ENCODE peak calls at places on chromosomes 13 and 19, in four cellular contexts. One of them, this sample, is unnamed. For H3K9me3, the result is how much of the 10 kb centered on the place peaks cover.

GRCh38 chr13:70171151-70171550 is 62.9 kb upstream of the KLHL1 start:
- DNase-seq in mammary epithelial cell: peak
- DNase-seq in thoracic aorta: no peak
- DNase-seq in right atrium auricular region: no peak
- DNase-seq in this sample: no peak

GRCh38 chr13:93227906-93228801 is 1.5 kb downstream of the GPC6 start:
- DNase-seq in mammary epithelial cell: peak
- DNase-seq in thoracic aorta: no peak
- DNase-seq in right atrium auricular region: peak
- DNase-seq in this sample: peak

GRCh38 chr19:55253842-55254624 is 4.8 kb downstream of the PPP6R1 start:
- DNase-seq in mammary epithelial cell: no peak
- DNase-seq in thoracic aorta: no peak
- DNase-seq in right atrium auricular region: no peak
- DNase-seq in this sample: no peak

GRCh38 chr13:66305960-66306617 is 924.0 kb downstream of the PCDH9 start:
- DNase-seq in mammary epithelial cell: no peak
- DNase-seq in thoracic aorta: no peak
- DNase-seq in right atrium auricular region: no peak
- DNase-seq in this sample: no peak

GRCh38 chr19:44947041-44947581 is 1.3 kb downstream of the APOC2 start:
- DNase-seq in mammary epithelial cell: no peak
- DNase-seq in thoracic aorta: no peak
- DNase-seq in right atrium auricular region: no peak
- DNase-seq in this sample: no peak

GRCh38 chr13:97367016-97367415 is 67.0 kb upstream of the RAP2A start:
- DNase-seq in mammary epithelial cell: no peak
- DNase-seq in thoracic aorta: no peak
- DNase-seq in right atrium auricular region: no peak
- DNase-seq in this sample: peak

GRCh38 chr19:33410915-33411401 is 37.4 kb downstream of the CEBPG start:
- DNase-seq in mammary epithelial cell: no peak
- DNase-seq in thoracic aorta: no peak
- DNase-seq in right atrium auricular region: no peak
- DNase-seq in this sample: no peak

GRCh38 chr13:93875527-93875926 is 604.0 kb downstream of the DCT start:
- DNase-seq in mammary epithelial cell: peak
- DNase-seq in thoracic aorta: no peak
- DNase-seq in right atrium auricular region: no peak
- DNase-seq in this sample: peak

GRCh38 chr13:51729853-51730553 is 74.0 kb downstream of the DHRS12 start:
- DNase-seq in mammary epithelial cell: peak
- DNase-seq in thoracic aorta: peak
- DNase-seq in right atrium auricular region: peak
- DNase-seq in this sample: peak

GRCh38 chr13:38979891-38980627 is 10.6 kb downstream of the STOML3 start:
- DNase-seq in mammary epithelial cell: no peak
- DNase-seq in thoracic aorta: no peak
- DNase-seq in right atrium auricular region: no peak
- DNase-seq in this sample: no peak

GRCh38 chr19:1183543-1184172 is 9.6 kb upstream of the SBNO2 start:
- DNase-seq in mammary epithelial cell: peak
- DNase-seq in thoracic aorta: no peak
- DNase-seq in right atrium auricular region: no peak
- DNase-seq in this sample: peak

GRCh38 chr19:16334421-16334820 is 9.8 kb downstream of the KLF2 start:
- DNase-seq in mammary epithelial cell: no peak
- DNase-seq in thoracic aorta: no peak
- DNase-seq in right atrium auricular region: no peak
- DNase-seq in this sample: no peak

GRCh38 chr13:45768668-45769067 is 66.5 kb downstream of the CBY2 start:
- DNase-seq in mammary epithelial cell: no peak
- DNase-seq in thoracic aorta: no peak
- DNase-seq in right atrium auricular region: no peak
- DNase-seq in this sample: no peak

GRCh38 chr13:63938851-63939250 is 2523.2 kb upstream of the PCDH20 start:
- DNase-seq in mammary epithelial cell: no peak
- DNase-seq in thoracic aorta: no peak
- DNase-seq in right atrium auricular region: no peak
- DNase-seq in this sample: no peak

GRCh38 chr19:54905908-54906511 is at the start of gene NCR1:
- DNase-seq in mammary epithelial cell: no peak
- DNase-seq in thoracic aorta: no peak
- DNase-seq in right atrium auricular region: no peak
- DNase-seq in this sample: no peak

GRCh38 chr19:20840371-20840770 is 64.3 kb downstream of the ZNF66 start:
- DNase-seq in mammary epithelial cell: peak
- DNase-seq in thoracic aorta: no peak
- DNase-seq in right atrium auricular region: no peak
- DNase-seq in this sample: no peak
- H3K9me3 ChIP-seq in mammary epithelial cell: under half
- H3K9me3 ChIP-seq in thoracic aorta: under half
- H3K9me3 ChIP-seq in right atrium auricular region: half or more
- H3K9me3 ChIP-seq in this sample: under half

GRCh38 chr19:50268501-50268900 is 60.7 kb downstream of the KCNC3 start:
- DNase-seq in mammary epithelial cell: no peak
- DNase-seq in thoracic aorta: no peak
- DNase-seq in right atrium auricular region: no peak
- DNase-seq in this sample: no peak
- H3K9me3 ChIP-seq in mammary epithelial cell: under half
- H3K9me3 ChIP-seq in thoracic aorta: under half
- H3K9me3 ChIP-seq in right atrium auricular region: under half
- H3K9me3 ChIP-seq in this sample: under half

DNA sequence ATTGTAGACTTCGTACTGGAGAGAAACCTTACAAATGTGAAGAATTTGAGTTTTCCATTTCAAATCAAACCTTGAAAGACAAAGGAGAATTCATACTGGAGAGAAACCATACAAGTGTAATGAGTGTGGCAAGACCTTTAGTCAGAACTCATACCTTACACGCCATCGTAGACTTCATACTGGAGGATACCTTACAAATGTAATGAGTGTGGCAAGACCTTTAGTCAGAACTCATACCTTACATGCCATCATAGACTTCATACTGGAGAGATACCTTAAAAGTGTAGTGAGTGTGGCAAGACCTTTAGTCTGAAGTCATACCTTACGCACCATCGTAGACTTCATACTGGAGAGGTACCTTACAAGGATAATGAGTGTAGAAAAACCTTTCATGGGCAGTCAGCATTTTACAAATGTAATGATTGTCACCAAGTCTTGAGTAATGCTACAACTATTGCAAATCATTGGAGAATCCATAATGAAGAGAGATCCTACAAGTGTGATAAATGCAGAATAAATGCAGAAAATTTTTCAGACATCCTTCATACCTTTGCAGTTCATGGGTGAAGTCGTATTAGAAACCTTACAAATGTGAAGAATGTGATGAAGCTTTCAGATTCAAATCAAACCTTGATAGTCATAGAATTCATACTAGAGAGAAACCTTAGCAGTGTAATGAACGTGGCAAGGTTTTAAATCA is 14.7 kb downstream of the ZNF765 start:
- DNase-seq in mammary epithelial cell: no peak
- DNase-seq in thoracic aorta: no peak
- DNase-seq in right atrium auricular region: no peak
- DNase-seq in this sample: no peak
- H3K9me3 ChIP-seq in mammary epithelial cell: half or more
- H3K9me3 ChIP-seq in thoracic aorta: half or more
- H3K9me3 ChIP-seq in right atrium auricular region: half or more
- H3K9me3 ChIP-seq in this sample: under half

GRCh38 chr19:23908165-23908564 is 6.5 kb upstream of the ZNF726 start:
- DNase-seq in mammary epithelial cell: no peak
- DNase-seq in thoracic aorta: no peak
- DNase-seq in right atrium auricular region: no peak
- DNase-seq in this sample: no peak
- H3K9me3 ChIP-seq in mammary epithelial cell: under half
- H3K9me3 ChIP-seq in thoracic aorta: under half
- H3K9me3 ChIP-seq in right atrium auricular region: under half
- H3K9me3 ChIP-seq in this sample: under half

GRCh38 chr13:111920306-111920931 is 146.5 kb upstream of the SOX1 start:
- DNase-seq in mammary epithelial cell: no peak
- DNase-seq in thoracic aorta: no peak
- DNase-seq in right atrium auricular region: no peak
- DNase-seq in this sample: no peak

GRCh38 chr13:111920932-111921705 is 145.8 kb upstream of the SOX1 start:
- DNase-seq in mammary epithelial cell: no peak
- DNase-seq in thoracic aorta: no peak
- DNase-seq in right atrium auricular region: no peak
- DNase-seq in this sample: no peak

GRCh38 chr13:111917901-111918300 is 149.0 kb upstream of the SOX1 start:
- DNase-seq in mammary epithelial cell: no peak
- DNase-seq in thoracic aorta: no peak
- DNase-seq in right atrium auricular region: no peak
- DNase-seq in this sample: no peak

GRCh38 chr13:111919826-111920225 is 147.1 kb upstream of the SOX1 start:
- DNase-seq in mammary epithelial cell: no peak
- DNase-seq in thoracic aorta: no peak
- DNase-seq in right atrium auricular region: no peak
- DNase-seq in this sample: no peak

DNA sequence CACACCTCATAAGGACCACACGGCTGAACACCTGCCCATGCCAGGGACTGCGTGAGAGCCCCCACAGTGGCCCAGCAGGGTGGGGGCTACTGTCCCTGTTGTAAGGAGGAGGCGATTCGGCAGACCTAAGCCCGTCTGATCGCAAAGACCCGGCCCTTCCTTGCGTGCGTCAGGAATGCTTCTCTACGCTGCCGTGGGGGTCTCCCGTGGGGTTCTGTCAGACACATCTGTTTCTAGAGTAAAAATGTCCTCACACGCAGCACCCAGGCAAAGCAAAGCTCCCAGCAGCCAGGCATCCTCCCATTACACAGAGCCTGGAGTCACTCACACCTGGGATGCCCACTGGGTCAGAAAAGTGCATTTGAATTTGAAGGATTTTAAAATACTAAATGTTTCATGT is 147.7 kb upstream of the SOX1 start:
- DNase-seq in mammary epithelial cell: no peak
- DNase-seq in thoracic aorta: no peak
- DNase-seq in right atrium auricular region: no peak
- DNase-seq in this sample: no peak
- H3K9me3 ChIP-seq in mammary epithelial cell: under half
- H3K9me3 ChIP-seq in thoracic aorta: under half
- H3K9me3 ChIP-seq in right atrium auricular region: under half
- H3K9me3 ChIP-seq in this sample: under half

GRCh38 chr19:57719424-57719823 is 8.0 kb downstream of the ZNF671 start:
- DNase-seq in mammary epithelial cell: no peak
- DNase-seq in thoracic aorta: no peak
- DNase-seq in right atrium auricular region: no peak
- DNase-seq in this sample: no peak
- H3K9me3 ChIP-seq in mammary epithelial cell: under half
- H3K9me3 ChIP-seq in thoracic aorta: half or more
- H3K9me3 ChIP-seq in right atrium auricular region: half or more
- H3K9me3 ChIP-seq in this sample: under half

DNA sequence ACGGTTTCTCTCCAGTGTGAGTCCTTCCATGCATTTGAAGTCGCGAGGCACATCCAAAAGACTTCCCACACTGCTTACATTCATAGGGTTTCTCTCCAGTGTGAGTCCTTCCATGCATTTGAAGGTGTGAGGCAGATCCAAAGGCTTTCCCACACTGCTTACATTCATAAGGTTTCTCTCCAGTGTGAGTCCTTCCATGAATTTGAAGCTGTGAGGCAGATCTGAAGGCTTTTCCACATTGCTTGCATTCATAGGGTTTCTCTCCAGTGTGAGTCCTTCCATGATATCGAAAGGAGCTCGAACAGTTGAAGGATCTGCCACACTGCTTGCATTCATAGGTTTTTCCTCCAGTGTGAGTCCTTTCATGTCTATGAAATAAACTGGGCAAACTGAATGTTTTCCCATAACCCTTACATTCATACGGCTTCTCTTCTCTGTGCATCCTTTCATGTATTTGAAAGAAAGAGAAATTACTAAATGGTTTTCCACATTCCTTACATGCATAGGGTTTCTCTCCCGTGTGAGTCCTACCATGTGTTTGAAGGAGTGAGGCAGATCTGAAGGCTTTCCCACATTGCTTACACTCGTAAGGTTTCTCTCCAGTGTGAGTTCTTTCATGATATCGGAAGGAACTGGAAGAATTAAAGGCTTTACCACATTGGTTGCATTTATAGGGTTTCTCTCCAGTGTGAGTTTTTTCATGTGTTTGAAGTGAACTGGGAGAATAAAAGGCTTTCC is 20.3 kb downstream of the ZNF433 start:
- DNase-seq in mammary epithelial cell: no peak
- DNase-seq in thoracic aorta: no peak
- DNase-seq in right atrium auricular region: no peak
- DNase-seq in this sample: no peak
- H3K9me3 ChIP-seq in mammary epithelial cell: under half
- H3K9me3 ChIP-seq in thoracic aorta: half or more
- H3K9me3 ChIP-seq in right atrium auricular region: half or more
- H3K9me3 ChIP-seq in this sample: half or more

GRCh38 chr19:36514012-36514612 is 14.0 kb downstream of the ZNF260 start:
- DNase-seq in mammary epithelial cell: no peak
- DNase-seq in thoracic aorta: no peak
- DNase-seq in right atrium auricular region: no peak
- DNase-seq in this sample: no peak
- H3K9me3 ChIP-seq in mammary epithelial cell: half or more
- H3K9me3 ChIP-seq in thoracic aorta: half or more
- H3K9me3 ChIP-seq in right atrium auricular region: half or more
- H3K9me3 ChIP-seq in this sample: half or more